ENCODE peak calls at places on chromosome 3, in ten cellular contexts. One of them, this sample, is unnamed.

GRCh38 chr3:56290376-56290775 is 177.9 kb downstream of the ERC2 start:
- DNase-seq in suprapubic skin: no peak
- DNase-seq in HCT116: no peak
- DNase-seq in GM12891: no peak
- DNase-seq in IMR-90: no peak
- DNase-seq in body of pancreas: no peak
- DNase-seq in tibial nerve: no peak
- DNase-seq in A549: no peak
- DNase-seq in stomach: no peak
- DNase-seq in GM12892: no peak
- DNase-seq in this sample: no peak

GRCh38 chr3:168952551-168952950 is 711.0 kb downstream of the MECOM start:
- DNase-seq in body of pancreas: no peak
- DNase-seq in tibial nerve: no peak
- DNase-seq in suprapubic skin: no peak
- DNase-seq in A549: peak; percentile 2
- DNase-seq in GM12892: no peak
- DNase-seq in HCT116: peak; percentile 7
- DNase-seq in GM12891: no peak
- DNase-seq in stomach: no peak
- DNase-seq in IMR-90: peak; percentile 47
- DNase-seq in this sample: no peak

GRCh38 chr3:85360742-85361387 is 402.1 kb downstream of the CADM2 start:
- DNase-seq in GM12891: no peak
- DNase-seq in tibial nerve: peak; percentile 24
- DNase-seq in body of pancreas: peak; percentile 54
- DNase-seq in GM12892: no peak
- DNase-seq in IMR-90: peak; percentile 9
- DNase-seq in HCT116: no peak
- DNase-seq in A549: peak; percentile 73
- DNase-seq in suprapubic skin: no peak
- DNase-seq in stomach: peak; percentile 37
- DNase-seq in this sample: peak; percentile 27

GRCh38 chr3:173267716-173268115 is 126.7 kb upstream of the SPATA16 start:
- DNase-seq in GM12891: no peak
- DNase-seq in A549: no peak
- DNase-seq in suprapubic skin: no peak
- DNase-seq in GM12892: no peak
- DNase-seq in stomach: no peak
- DNase-seq in body of pancreas: no peak
- DNase-seq in IMR-90: no peak
- DNase-seq in tibial nerve: no peak
- DNase-seq in HCT116: no peak
- DNase-seq in this sample: no peak

GRCh38 chr3:13009132-13009945 is 63.9 kb downstream of the IQSEC1 start:
- DNase-seq in GM12891: peak; percentile 48
- DNase-seq in A549: no peak
- DNase-seq in tibial nerve: peak; percentile 46
- DNase-seq in stomach: peak; percentile 71
- DNase-seq in HCT116: no peak
- DNase-seq in body of pancreas: peak; percentile 79
- DNase-seq in IMR-90: no peak
- DNase-seq in suprapubic skin: peak; percentile 82
- DNase-seq in GM12892: peak; percentile 70
- DNase-seq in this sample: peak; percentile 79

GRCh38 chr3:30691944-30692343 is 85.5 kb downstream of the TGFBR2 start:
- DNase-seq in HCT116: no peak
- DNase-seq in GM12891: no peak
- DNase-seq in stomach: no peak
- DNase-seq in A549: no peak
- DNase-seq in GM12892: no peak
- DNase-seq in tibial nerve: no peak
- DNase-seq in IMR-90: no peak
- DNase-seq in body of pancreas: no peak
- DNase-seq in suprapubic skin: no peak
- DNase-seq in this sample: no peak

GRCh38 chr3:178785961-178786360 is 249.7 kb downstream of the KCNMB2 start:
- DNase-seq in IMR-90: no peak
- DNase-seq in suprapubic skin: no peak
- DNase-seq in GM12891: no peak
- DNase-seq in HCT116: no peak
- DNase-seq in body of pancreas: no peak
- DNase-seq in stomach: no peak
- DNase-seq in GM12892: no peak
- DNase-seq in tibial nerve: no peak
- DNase-seq in A549: no peak
- DNase-seq in this sample: no peak

GRCh38 chr3:140863481-140864084 is 78.1 kb upstream of the SLC25A36 start:
- DNase-seq in GM12892: no peak
- DNase-seq in body of pancreas: peak; percentile 77
- DNase-seq in A549: peak; percentile 42
- DNase-seq in suprapubic skin: no peak
- DNase-seq in stomach: peak; percentile 49
- DNase-seq in GM12891: peak; percentile 3
- DNase-seq in HCT116: peak; percentile 45
- DNase-seq in IMR-90: peak; percentile 39
- DNase-seq in tibial nerve: peak; percentile 86
- DNase-seq in this sample: peak; percentile 16

GRCh38 chr3:52372822-52373504 is 56.8 kb downstream of the DNAH1 start:
- DNase-seq in stomach: peak; percentile 30
- DNase-seq in body of pancreas: no peak
- DNase-seq in GM12891: peak; percentile 62
- DNase-seq in suprapubic skin: no peak
- DNase-seq in HCT116: no peak
- DNase-seq in tibial nerve: no peak
- DNase-seq in A549: no peak
- DNase-seq in IMR-90: no peak
- DNase-seq in GM12892: peak; percentile 54
- DNase-seq in this sample: no peak
- TF ChIP-seq POLR2A in stomach: no peak
- TF ChIP-seq POLR2A in body of pancreas: no peak
- TF ChIP-seq POLR2A in GM12891: no peak
- TF ChIP-seq POLR2A in suprapubic skin: no peak
- TF ChIP-seq POLR2A in HCT116: no peak
- TF ChIP-seq POLR2A in tibial nerve: no peak
- TF ChIP-seq POLR2A in A549: no peak
- TF ChIP-seq POLR2A in IMR-90: no peak
- TF ChIP-seq POLR2A in GM12892: no peak
- TF ChIP-seq POLR2A in this sample: no peak

GRCh38 chr3:8423307-8423706 is 78.3 kb upstream of the LMCD1 start:
- DNase-seq in body of pancreas: no peak
- DNase-seq in HCT116: no peak
- DNase-seq in suprapubic skin: no peak
- DNase-seq in A549: no peak
- DNase-seq in GM12892: no peak
- DNase-seq in stomach: no peak
- DNase-seq in tibial nerve: no peak
- DNase-seq in IMR-90: no peak
- DNase-seq in GM12891: no peak
- DNase-seq in this sample: no peak

GRCh38 chr3:8420613-8421012 is 81.0 kb upstream of the LMCD1 start:
- DNase-seq in IMR-90: no peak
- DNase-seq in stomach: no peak
- DNase-seq in suprapubic skin: no peak
- DNase-seq in body of pancreas: no peak
- DNase-seq in tibial nerve: no peak
- DNase-seq in GM12891: no peak
- DNase-seq in A549: no peak
- DNase-seq in HCT116: no peak
- DNase-seq in GM12892: no peak
- DNase-seq in this sample: no peak

GRCh38 chr3:8421267-8421666 is 80.4 kb upstream of the LMCD1 start:
- DNase-seq in suprapubic skin: no peak
- DNase-seq in tibial nerve: no peak
- DNase-seq in body of pancreas: no peak
- DNase-seq in A549: no peak
- DNase-seq in GM12891: no peak
- DNase-seq in GM12892: no peak
- DNase-seq in stomach: no peak
- DNase-seq in IMR-90: no peak
- DNase-seq in HCT116: no peak
- DNase-seq in this sample: no peak

GRCh38 chr3:8421711-8422110 is 79.9 kb upstream of the LMCD1 start:
- DNase-seq in suprapubic skin: no peak
- DNase-seq in GM12892: no peak
- DNase-seq in HCT116: no peak
- DNase-seq in body of pancreas: no peak
- DNase-seq in tibial nerve: no peak
- DNase-seq in GM12891: no peak
- DNase-seq in A549: no peak
- DNase-seq in stomach: no peak
- DNase-seq in IMR-90: no peak
- DNase-seq in this sample: no peak

DNA sequence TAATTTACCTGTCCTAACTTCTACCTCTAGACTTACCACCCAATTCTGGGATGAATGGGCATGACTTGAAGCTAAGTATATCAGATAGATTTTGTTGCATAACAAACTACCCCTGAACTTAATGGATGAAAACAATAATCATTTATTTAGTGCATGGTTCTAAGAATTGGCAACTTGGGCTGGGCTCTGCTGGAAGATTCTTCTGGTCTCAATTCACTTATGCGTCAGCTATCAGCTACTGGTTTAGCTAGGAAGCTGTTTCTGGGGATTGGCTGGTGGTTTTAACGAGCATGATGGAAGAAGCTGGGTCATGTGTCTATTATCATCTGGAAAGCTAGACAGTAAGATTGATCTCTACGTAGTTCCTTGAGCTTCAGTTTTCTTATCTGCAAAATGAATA is 77.3 kb upstream of the LMCD1 start:
- DNase-seq in tibial nerve: no peak
- DNase-seq in body of pancreas: no peak
- DNase-seq in stomach: no peak
- DNase-seq in A549: no peak
- DNase-seq in HCT116: no peak
- DNase-seq in GM12891: no peak
- DNase-seq in suprapubic skin: no peak
- DNase-seq in GM12892: no peak
- DNase-seq in IMR-90: no peak
- DNase-seq in this sample: no peak
- TF ChIP-seq POLR2A in tibial nerve: no peak
- TF ChIP-seq POLR2A in body of pancreas: no peak
- TF ChIP-seq POLR2A in stomach: no peak
- TF ChIP-seq POLR2A in A549: no peak
- TF ChIP-seq POLR2A in HCT116: no peak
- TF ChIP-seq POLR2A in GM12891: no peak
- TF ChIP-seq POLR2A in suprapubic skin: no peak
- TF ChIP-seq POLR2A in GM12892: no peak
- TF ChIP-seq POLR2A in IMR-90: no peak
- TF ChIP-seq POLR2A in this sample: no peak

GRCh38 chr3:39407773-39408492 is 1.4 kb downstream of the RPSA start:
- DNase-seq in GM12891: no peak
- DNase-seq in HCT116: no peak
- DNase-seq in stomach: no peak
- DNase-seq in body of pancreas: no peak
- DNase-seq in A549: no peak
- DNase-seq in suprapubic skin: no peak
- DNase-seq in IMR-90: peak; percentile 29
- DNase-seq in GM12892: no peak
- DNase-seq in tibial nerve: no peak
- DNase-seq in this sample: no peak

GRCh38 chr3:39407259-39407629 is 724 bp downstream of the RPSA start:
- DNase-seq in HCT116: no peak
- DNase-seq in stomach: no peak
- DNase-seq in A549: no peak
- DNase-seq in IMR-90: peak; percentile 19
- DNase-seq in body of pancreas: no peak
- DNase-seq in suprapubic skin: no peak
- DNase-seq in GM12892: no peak
- DNase-seq in GM12891: no peak
- DNase-seq in tibial nerve: no peak
- DNase-seq in this sample: peak; percentile 60

GRCh38 chr3:39405687-39406367 is 693 bp upstream of the RPSA start:
- DNase-seq in tibial nerve: no peak
- DNase-seq in suprapubic skin: no peak
- DNase-seq in GM12891: no peak
- DNase-seq in HCT116: no peak
- DNase-seq in GM12892: no peak
- DNase-seq in A549: no peak
- DNase-seq in body of pancreas: no peak
- DNase-seq in stomach: no peak
- DNase-seq in IMR-90: no peak
- DNase-seq in this sample: no peak

GRCh38 chr3:39406368-39407258 is at the start of gene RPSA:
- DNase-seq in suprapubic skin: peak; percentile 98
- DNase-seq in A549: peak; percentile 96
- DNase-seq in body of pancreas: peak; percentile 98
- DNase-seq in stomach: peak; percentile 96
- DNase-seq in HCT116: peak; percentile 93
- DNase-seq in tibial nerve: peak; percentile 92
- DNase-seq in IMR-90: peak; percentile 96
- DNase-seq in GM12892: peak; percentile 88
- DNase-seq in GM12891: peak; percentile 86
- DNase-seq in this sample: peak; percentile 97

DNA sequence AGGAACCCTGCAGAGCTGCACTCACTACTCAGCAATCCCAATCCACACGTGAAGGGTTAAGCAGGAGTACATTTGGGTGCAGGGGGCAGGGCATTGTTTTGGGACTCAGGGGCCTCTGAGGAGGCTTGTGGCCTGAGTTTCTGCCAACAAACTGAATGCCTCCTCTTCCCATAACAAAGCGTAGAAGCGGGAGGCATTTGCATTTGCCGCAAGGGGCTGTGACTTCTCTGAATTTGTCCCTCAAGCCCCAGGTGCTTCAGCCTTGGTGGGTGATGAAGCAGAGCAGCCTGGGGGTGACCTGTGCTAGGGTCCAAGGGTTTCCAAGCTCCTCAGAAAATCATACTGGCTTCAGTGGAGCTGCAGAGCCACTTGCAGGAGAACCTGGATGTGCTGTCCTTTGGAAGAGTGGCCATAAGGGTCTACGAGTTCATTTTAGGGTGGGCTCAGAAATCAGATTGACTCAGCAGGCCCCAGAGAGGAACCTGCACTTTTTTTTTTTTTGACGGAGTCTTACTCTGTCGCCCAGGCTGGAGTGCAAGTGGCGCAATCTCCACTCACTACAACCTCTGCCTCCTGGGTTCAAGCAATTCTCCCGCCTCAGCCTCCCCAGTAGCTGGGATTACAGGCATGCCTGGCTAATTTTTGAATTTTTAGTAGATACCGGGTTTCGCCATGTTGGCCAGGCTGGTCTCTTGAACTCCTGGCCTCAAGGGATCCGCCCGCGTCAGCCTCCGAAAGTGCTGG is 1.4 kb upstream of the RPSA start:
- DNase-seq in HCT116: no peak
- DNase-seq in GM12892: no peak
- DNase-seq in stomach: no peak
- DNase-seq in body of pancreas: no peak
- DNase-seq in A549: no peak
- DNase-seq in tibial nerve: no peak
- DNase-seq in suprapubic skin: no peak
- DNase-seq in GM12891: no peak
- DNase-seq in IMR-90: no peak
- DNase-seq in this sample: no peak
- TF ChIP-seq POLR2A in HCT116: no peak
- TF ChIP-seq POLR2A in GM12892: no peak
- TF ChIP-seq POLR2A in stomach: no peak
- TF ChIP-seq POLR2A in body of pancreas: no peak
- TF ChIP-seq POLR2A in A549: no peak
- TF ChIP-seq POLR2A in tibial nerve: no peak
- TF ChIP-seq POLR2A in suprapubic skin: no peak
- TF ChIP-seq POLR2A in GM12891: no peak
- TF ChIP-seq POLR2A in IMR-90: no peak
- TF ChIP-seq POLR2A in this sample: no peak

GRCh38 chr3:184335661-184336483 is 1.5 kb upstream of the FAM131A start:
- DNase-seq in stomach: peak; percentile 90
- DNase-seq in tibial nerve: peak; percentile 90
- DNase-seq in suprapubic skin: peak; percentile 92
- DNase-seq in IMR-90: peak; percentile 78
- DNase-seq in body of pancreas: peak; percentile 84
- DNase-seq in GM12892: peak; percentile 87
- DNase-seq in HCT116: peak; percentile 61
- DNase-seq in GM12891: peak; percentile 90
- DNase-seq in A549: peak; percentile 82
- DNase-seq in this sample: peak; percentile 95
- TF ChIP-seq POLR2A in stomach: peak; percentile 58
- TF ChIP-seq POLR2A in tibial nerve: peak; percentile 97
- TF ChIP-seq POLR2A in suprapubic skin: no peak
- TF ChIP-seq POLR2A in IMR-90: peak; percentile 61
- TF ChIP-seq POLR2A in body of pancreas: peak; percentile 74
- TF ChIP-seq POLR2A in GM12892: peak; percentile 82
- TF ChIP-seq POLR2A in HCT116: no peak
- TF ChIP-seq POLR2A in GM12891: peak; percentile 90
- TF ChIP-seq POLR2A in A549: peak; percentile 24
- TF ChIP-seq POLR2A in this sample: peak; percentile 76

This sample was measured in erythroblast.